ENCODE peak calls at places on chromosomes 12 and 14, in seven cellular contexts. G is cardiac muscle cell, D is glutamatergic neuron, Q is brain microvascular endothelial cell, W is HFF-Myc, E is breast epithelium, R is fibroblast of the aortic adventitia. P is an unnamed sample.

GRCh38 chr14:101962503-101962874 is 1.9 kb upstream of the DYNC1H1 start:
- DNase-seq in R (peak), W (peak), E (no peak), G (peak), D (peak), Q (peak), P (peak)

GRCh38 chr14:71266994-71267636 is 359.9 kb downstream of the PCNX1 start:
- DNase-seq in G (peak), Q (peak), W (no peak), R (peak), D (no peak), E (no peak), P (no peak)

GRCh38 chr12:13566286-13566685 is 369.8 kb downstream of the EMP1 start:
- DNase-seq in R (no peak), G (no peak), E (no peak), W (no peak), D (no peak), Q (no peak), P (no peak)

GRCh38 chr12:131372706-131373195 is 338.1 kb upstream of the SFSWAP start:
- DNase-seq in E (no peak), G (no peak), W (no peak), Q (no peak), R (no peak), D (no peak), P (no peak)

GRCh38 chr12:66132408-66132807 is 1.9 kb upstream of the LLPH start:
- DNase-seq in D (no peak), W (no peak), G (peak), E (no peak), R (peak), Q (peak), P (no peak)

GRCh38 chr14:58747181-58747580 is 109.4 kb downstream of the DACT1 start:
- DNase-seq in R (peak), W (no peak), E (peak), D (no peak), G (peak), Q (peak), P (peak)

GRCh38 chr12:25388216-25388615 is 137.5 kb upstream of the KRAS start:
- DNase-seq in E (no peak), W (no peak), G (no peak), D (no peak), Q (no peak), R (no peak), P (no peak)

GRCh38 chr12:69330475-69331473 is 17.4 kb upstream of the LYZ start:
- DNase-seq in R (peak), W (no peak), Q (no peak), G (no peak), D (no peak), E (no peak), P (peak)

GRCh38 chr12:2248901-2249381 is 196.2 kb downstream of the CACNA1C start:
- DNase-seq in D (no peak), Q (peak), W (no peak), G (no peak), E (no peak), R (no peak), P (no peak)

GRCh38 chr14:33509927-33510535 is 440.8 kb downstream of the EGLN3 start:
- DNase-seq in G (peak), R (peak), E (no peak), D (no peak), Q (peak), W (no peak), P (no peak)

GRCh38 chr12:5509557-5509956 is 77.6 kb downstream of the NTF3 start:
- DNase-seq in E (peak), Q (no peak), D (no peak), R (no peak), W (no peak), G (no peak), P (no peak)

GRCh38 chr12:128551266-128552025 is 272.3 kb downstream of the SLC15A4 start:
- DNase-seq in Q (no peak), W (no peak), E (no peak), G (no peak), R (no peak), D (peak), P (no peak)

GRCh38 chr12:3921142-3921520 is 47.9 kb upstream of the PARP11 start:
- DNase-seq in W (no peak), Q (no peak), D (no peak), G (no peak), E (no peak), R (no peak), P (no peak)

GRCh38 chr14:95260537-95261440 is 58.9 kb downstream of the CLMN start:
- DNase-seq in W (no peak), R (no peak), D (no peak), G (peak), E (peak), Q (peak), P (no peak)

GRCh38 chr12:65565601-65566560 is 258.4 kb upstream of the HMGA2 start:
- DNase-seq in E (no peak), W (peak), D (no peak), G (peak), Q (peak), R (peak), P (no peak)

GRCh38 chr12:96571101-96571862 is 81.9 kb downstream of the CFAP54 start:
- DNase-seq in G (no peak), R (no peak), D (no peak), E (no peak), W (no peak), Q (no peak), P (no peak)

GRCh38 chr12:102513739-102514138 is 33.4 kb upstream of the IGF1 start:
- DNase-seq in D (no peak), Q (no peak), E (no peak), W (no peak), R (no peak), G (no peak), P (no peak)

GRCh38 chr14:45811155-45811554 is 558.2 kb upstream of the MIS18BP1 start:
- DNase-seq in W (no peak), Q (no peak), R (no peak), G (no peak), D (peak), E (peak), P (no peak)

GRCh38 chr12:1281683-1282366 is 290.8 kb downstream of the ERC1 start:
- DNase-seq in Q (peak), R (peak), D (no peak), E (no peak), W (no peak), G (peak), P (no peak)

GRCh38 chr14:21106506-21107359 is 5.9 kb downstream of the TMEM253 start:
- DNase-seq in D (peak), R (peak), E (peak), W (peak), Q (peak), G (peak), P (peak)

GRCh38 chr14:38129192-38129591 is 78.5 kb upstream of the SSTR1 start:
- DNase-seq in Q (no peak), E (no peak), W (no peak), D (no peak), R (no peak), G (no peak), P (no peak)

GRCh38 chr14:71629765-71630502 is 302.3 kb upstream of the RGS6 start:
- DNase-seq in G (peak), D (no peak), E (no peak), Q (peak), W (no peak), R (peak), P (no peak)

GRCh38 chr12:58363971-58364370 is 422.6 kb downstream of the ATP23 start:
- DNase-seq in G (no peak), R (peak), Q (no peak), D (no peak), E (no peak), W (no peak), P (no peak)

GRCh38 chr12:19895609-19896008 is 456.3 kb downstream of the AEBP2 start:
- DNase-seq in E (no peak), D (no peak), G (no peak), W (no peak), R (peak), Q (no peak), P (no peak)

GRCh38 chr14:74437654-74438053 is 11.6 kb upstream of the SYNDIG1L start:
- DNase-seq in G (peak), R (no peak), E (no peak), W (no peak), Q (no peak), D (no peak), P (no peak)

GRCh38 chr14:39568809-39569538 is 136.7 kb upstream of the FBXO33 start:
- DNase-seq in R (no peak), E (no peak), Q (no peak), G (no peak), D (no peak), W (no peak), P (no peak)

GRCh38 chr14:94472842-94473241 is 3.2 kb downstream of the SERPINA9 start:
- DNase-seq in G (no peak), Q (no peak), W (no peak), D (no peak), E (peak), R (no peak), P (no peak)

GRCh38 chr14:69154779-69155178 is 1.9 kb upstream of the DCAF5 start:
- DNase-seq in D (no peak), W (no peak), R (peak), Q (peak), E (no peak), G (peak), P (no peak)

GRCh38 chr14:54728700-54729527 is 162.0 kb downstream of the SAMD4A start:
- DNase-seq in Q (no peak), E (no peak), W (no peak), G (peak), D (no peak), R (no peak), P (no peak)

GRCh38 chr12:82696543-82696942 is 9.8 kb downstream of the TMTC2 start:
- DNase-seq in W (no peak), G (no peak), E (no peak), D (no peak), Q (no peak), R (peak), P (no peak)

GRCh38 chr12:7068240-7068993 is 7.9 kb downstream of the C1S start:
- DNase-seq in Q (peak), D (no peak), E (no peak), W (no peak), G (peak), R (peak), P (no peak)

GRCh38 chr12:6341439-6342139 is at the start of gene TNFRSF1A:
- DNase-seq in D (no peak), R (peak), G (peak), W (no peak), Q (peak), E (peak), P (peak)

GRCh38 chr12:78392918-78393317 is 471.7 kb upstream of the SYT1 start:
- DNase-seq in D (no peak), W (no peak), G (peak), R (peak), Q (peak), E (no peak), P (no peak)
- TF ChIP-seq CTCF in D (no peak), W (no peak), G (peak), R (peak), Q (peak), E (no peak), P (no peak)

GRCh38 chr14:105198588-105198987 is 17.5 kb upstream of the NUDT14 start:
- DNase-seq in R (no peak), G (no peak), W (no peak), D (no peak), E (no peak), Q (no peak), P (no peak)

GRCh38 chr14:105199093-105199492 is 18.0 kb upstream of the NUDT14 start:
- DNase-seq in G (peak), Q (peak), E (no peak), R (no peak), W (no peak), D (no peak), P (no peak)

GRCh38 chr14:105201156-105201927 is 20.2 kb upstream of the NUDT14 start:
- DNase-seq in D (peak), Q (no peak), W (no peak), E (no peak), R (no peak), G (no peak), P (no peak)

GRCh38 chr14:105200641-105201040 is 19.5 kb upstream of the NUDT14 start:
- DNase-seq in W (no peak), E (no peak), Q (no peak), G (no peak), R (no peak), D (no peak), P (no peak)

DNA sequence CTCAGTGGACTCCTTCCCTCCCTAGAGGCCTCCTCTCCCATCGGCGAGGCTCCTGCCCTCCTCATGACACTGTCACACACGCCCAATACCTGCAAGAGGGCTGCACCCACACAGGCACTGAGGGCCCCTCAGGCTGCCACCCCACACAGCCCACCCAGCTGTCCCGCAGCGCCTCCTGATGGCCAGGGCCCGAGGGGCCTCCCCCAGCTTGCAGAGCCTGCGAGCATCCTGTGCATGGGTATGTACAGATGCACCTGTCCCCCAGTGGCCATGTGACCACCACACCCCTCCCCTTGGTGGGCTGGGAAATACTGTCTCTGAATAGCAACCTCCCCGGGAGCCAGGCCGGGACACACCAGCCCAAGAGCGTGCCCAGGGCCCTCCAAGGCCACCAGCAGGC is 19.0 kb upstream of the NUDT14 start:
- DNase-seq in W (no peak), Q (no peak), R (no peak), E (no peak), D (no peak), G (no peak), P (no peak)
- TF ChIP-seq CTCF in W (peak), Q (peak), R (no peak), E (no peak), D (no peak), G (no peak), P (no peak)

DNA sequence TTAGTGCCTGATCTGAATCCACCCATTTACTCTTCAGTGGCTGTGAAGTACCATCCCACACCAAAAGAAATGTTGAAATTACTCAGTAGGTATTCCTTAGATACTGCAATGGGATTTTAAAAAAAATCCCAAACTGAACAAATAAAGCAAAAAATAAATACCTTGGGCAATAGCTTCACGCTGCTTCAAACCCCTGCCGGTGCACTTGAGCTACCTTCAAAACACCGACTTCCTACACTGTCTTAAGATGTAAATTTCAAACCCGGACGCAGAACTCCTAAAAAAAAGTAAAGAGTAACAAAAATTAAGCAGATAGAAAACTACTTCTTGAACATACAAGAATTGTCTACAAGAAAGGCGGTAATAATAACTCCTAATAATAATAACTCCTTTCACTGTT is 677 bp downstream of the ABCC9 start:
- DNase-seq in E (no peak), D (no peak), G (no peak), Q (no peak), W (no peak), R (no peak), P (no peak)
- TF ChIP-seq CTCF in E (no peak), D (no peak), G (no peak), Q (no peak), W (no peak), R (peak), P (no peak)

GRCh38 chr14:99524804-99525698 is 43.8 kb downstream of the CCNK start:
- DNase-seq in G (peak), Q (peak), W (no peak), E (no peak), D (peak), R (peak), P (no peak)
- TF ChIP-seq CTCF in G (peak), Q (peak), W (peak), E (no peak), D (no peak), R (peak), P (no peak)

GRCh38 chr12:28239918-28240317 is 49.7 kb downstream of the CCDC91 start:
- DNase-seq in G (no peak), R (no peak), E (no peak), D (no peak), W (no peak), Q (no peak), P (no peak)

GRCh38 chr12:28235017-28235416 is 44.8 kb downstream of the CCDC91 start:
- DNase-seq in W (no peak), R (no peak), Q (no peak), G (no peak), E (no peak), D (no peak), P (no peak)

GRCh38 chr12:28240853-28241252 is 50.6 kb downstream of the CCDC91 start:
- DNase-seq in R (no peak), G (no peak), D (no peak), W (no peak), Q (no peak), E (no peak), P (no peak)

GRCh38 chr12:28235985-28236384 is 45.7 kb downstream of the CCDC91 start:
- DNase-seq in D (no peak), E (no peak), R (no peak), G (no peak), W (no peak), Q (no peak), P (no peak)

DNA sequence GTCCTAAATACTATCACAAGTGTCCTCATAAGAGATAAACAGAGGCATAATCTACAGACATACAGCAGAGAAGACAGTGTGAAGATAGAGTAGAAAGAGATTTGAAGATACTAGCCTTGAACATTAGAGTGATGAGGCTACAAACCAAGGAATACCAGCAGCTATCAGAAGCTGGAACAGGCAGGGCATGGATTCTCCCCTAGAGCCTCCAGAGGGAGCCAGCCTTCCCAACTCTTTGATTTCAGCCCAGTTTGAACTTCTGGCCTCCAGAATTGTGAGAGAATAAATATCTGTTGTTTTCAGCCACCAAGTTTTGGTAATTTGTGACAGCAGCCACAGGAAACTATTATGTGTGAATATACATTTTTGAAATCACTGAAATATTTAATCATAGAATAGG is 47.2 kb downstream of the CCDC91 start:
- DNase-seq in Q (no peak), G (no peak), D (peak), E (no peak), R (no peak), W (peak), P (no peak)
- TF ChIP-seq CTCF in Q (peak), G (peak), D (no peak), E (no peak), R (no peak), W (peak), P (no peak)

GRCh38 chr14:88632512-88632911 is 69.7 kb downstream of the ZC3H14 start:
- DNase-seq in E (no peak), Q (no peak), W (no peak), D (no peak), G (no peak), R (no peak), P (no peak)
- TF ChIP-seq CTCF in E (no peak), Q (no peak), W (peak), D (no peak), G (no peak), R (no peak), P (no peak)

GRCh38 chr14:81147140-81147897 is 73.4 kb downstream of the GTF2A1 start:
- DNase-seq in Q (no peak), G (no peak), W (no peak), D (no peak), E (no peak), R (no peak), P (no peak)

GRCh38 chr14:81144811-81145598 is 75.8 kb downstream of the GTF2A1 start:
- DNase-seq in D (no peak), E (no peak), G (no peak), Q (no peak), R (no peak), W (no peak), P (no peak)

GRCh38 chr14:81148635-81149034 is 72.1 kb downstream of the GTF2A1 start:
- DNase-seq in G (no peak), Q (no peak), E (no peak), W (no peak), R (no peak), D (no peak), P (no peak)

GRCh38 chr14:81138429-81138828 is 82.3 kb downstream of the GTF2A1 start:
- DNase-seq in R (no peak), E (no peak), G (no peak), D (no peak), Q (no peak), W (no peak), P (no peak)

GRCh38 chr14:81143793-81144192 is 77.0 kb downstream of the GTF2A1 start:
- DNase-seq in W (no peak), D (no peak), G (no peak), E (no peak), Q (no peak), R (no peak), P (no peak)
- TF ChIP-seq CTCF in W (no peak), D (no peak), G (no peak), E (no peak), Q (no peak), R (no peak), P (no peak)

GRCh38 chr12:107079172-107080011 is 14.0 kb downstream of the CRY1 start:
- DNase-seq in E (no peak), W (no peak), D (no peak), R (peak), Q (peak), G (peak), P (no peak)
- TF ChIP-seq CTCF in E (no peak), W (peak), D (peak), R (peak), Q (peak), G (peak), P (peak)

DNA sequence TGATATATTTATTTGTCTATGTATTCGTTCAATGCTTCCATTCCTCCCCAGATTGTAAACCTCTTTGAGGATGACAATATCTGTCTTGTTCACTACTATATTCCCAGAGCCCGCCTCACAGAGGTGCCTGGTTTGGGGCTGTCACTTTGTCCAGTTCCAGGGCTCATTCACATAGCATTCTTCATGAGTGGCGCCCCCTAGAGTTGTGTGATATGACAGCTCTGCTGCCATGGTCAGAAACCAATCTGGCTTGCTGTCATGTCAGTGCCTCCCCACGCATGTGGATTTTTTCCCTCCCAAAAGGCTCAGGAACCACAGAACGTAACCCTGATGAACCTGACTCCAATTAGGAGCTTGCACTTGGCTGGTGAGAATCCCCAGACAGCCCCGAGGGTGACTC is 145.4 kb downstream of the PTPN11 start:
- DNase-seq in D (no peak), E (no peak), Q (no peak), G (no peak), W (no peak), R (no peak), P (no peak)
- TF ChIP-seq CTCF in D (peak), E (no peak), Q (no peak), G (no peak), W (peak), R (no peak), P (no peak)

P was measured in Peyer's patch.